ENCODE peak calls at places on chromosomes 11 and 22, in eight cellular contexts. One of them, this sample, is unnamed.

GRCh38 chr11:86116996-86117705 is 48.3 kb upstream of the PICALM start:
- DNase-seq in HCT116: no peak
- DNase-seq in keratinocyte: peak; percentile 25
- DNase-seq in mesenchymal stem cell: no peak
- DNase-seq in ovary: no peak
- DNase-seq in HAP-1: no peak
- DNase-seq in body of pancreas: no peak
- DNase-seq in effector memory CD4-positive, alpha-beta T cell: no peak
- DNase-seq in this sample: no peak

GRCh38 chr22:44326549-44326881 is 13.8 kb upstream of the SHISAL1 start:
- DNase-seq in HCT116: no peak
- DNase-seq in keratinocyte: no peak
- DNase-seq in mesenchymal stem cell: no peak
- DNase-seq in ovary: no peak
- DNase-seq in HAP-1: no peak
- DNase-seq in body of pancreas: no peak
- DNase-seq in effector memory CD4-positive, alpha-beta T cell: no peak
- DNase-seq in this sample: no peak

GRCh38 chr11:66710384-66710930 is 18.6 kb downstream of the SPTBN2 start:
- DNase-seq in HCT116: no peak
- DNase-seq in keratinocyte: no peak
- DNase-seq in mesenchymal stem cell: no peak
- DNase-seq in ovary: no peak
- DNase-seq in HAP-1: no peak
- DNase-seq in body of pancreas: no peak
- DNase-seq in effector memory CD4-positive, alpha-beta T cell: no peak
- DNase-seq in this sample: no peak

GRCh38 chr11:17347676-17348075 is 3.9 kb upstream of the NCR3LG1 start:
- DNase-seq in HCT116: no peak
- DNase-seq in keratinocyte: no peak
- DNase-seq in mesenchymal stem cell: no peak
- DNase-seq in ovary: no peak
- DNase-seq in HAP-1: no peak
- DNase-seq in body of pancreas: no peak
- DNase-seq in effector memory CD4-positive, alpha-beta T cell: no peak
- DNase-seq in this sample: no peak

GRCh38 chr11:4881860-4882500 is at the start of gene OR51T1:
- DNase-seq in HCT116: no peak
- DNase-seq in keratinocyte: no peak
- DNase-seq in mesenchymal stem cell: peak; percentile 16
- DNase-seq in ovary: no peak
- DNase-seq in HAP-1: no peak
- DNase-seq in body of pancreas: no peak
- DNase-seq in effector memory CD4-positive, alpha-beta T cell: no peak
- DNase-seq in this sample: no peak

GRCh38 chr11:92667446-92668165 is 301.8 kb upstream of the MTNR1B start:
- DNase-seq in HCT116: no peak
- DNase-seq in keratinocyte: no peak
- DNase-seq in mesenchymal stem cell: no peak
- DNase-seq in ovary: no peak
- DNase-seq in HAP-1: no peak
- DNase-seq in body of pancreas: no peak
- DNase-seq in effector memory CD4-positive, alpha-beta T cell: no peak
- DNase-seq in this sample: no peak

GRCh38 chr11:1919428-1920127 is at the start of gene TNNT3:
- DNase-seq in HCT116: no peak
- DNase-seq in keratinocyte: no peak
- DNase-seq in mesenchymal stem cell: no peak
- DNase-seq in ovary: no peak
- DNase-seq in HAP-1: no peak
- DNase-seq in body of pancreas: no peak
- DNase-seq in effector memory CD4-positive, alpha-beta T cell: no peak
- DNase-seq in this sample: no peak

GRCh38 chr22:40026641-40027040 is 31.9 kb downstream of the FAM83F start:
- DNase-seq in HCT116: no peak
- DNase-seq in keratinocyte: no peak
- DNase-seq in mesenchymal stem cell: no peak
- DNase-seq in ovary: no peak
- DNase-seq in HAP-1: no peak
- DNase-seq in body of pancreas: no peak
- DNase-seq in effector memory CD4-positive, alpha-beta T cell: no peak
- DNase-seq in this sample: no peak

GRCh38 chr11:118605116-118605867 is 2.1 kb upstream of the PHLDB1 start:
- DNase-seq in HCT116: no peak
- DNase-seq in keratinocyte: no peak
- DNase-seq in mesenchymal stem cell: peak; percentile 99
- DNase-seq in ovary: peak; percentile 87
- DNase-seq in HAP-1: no peak
- DNase-seq in body of pancreas: peak; percentile 41
- DNase-seq in effector memory CD4-positive, alpha-beta T cell: no peak
- DNase-seq in this sample: peak; percentile 85

GRCh38 chr22:22376352-22376706 is 131.7 kb downstream of the VPREB1 start:
- DNase-seq in HCT116: no peak
- DNase-seq in keratinocyte: no peak
- DNase-seq in mesenchymal stem cell: no peak
- DNase-seq in ovary: no peak
- DNase-seq in HAP-1: no peak
- DNase-seq in body of pancreas: no peak
- DNase-seq in effector memory CD4-positive, alpha-beta T cell: no peak
- DNase-seq in this sample: no peak

GRCh38 chr22:22375586-22376351 is 131.2 kb downstream of the VPREB1 start:
- DNase-seq in HCT116: no peak
- DNase-seq in keratinocyte: no peak
- DNase-seq in mesenchymal stem cell: no peak
- DNase-seq in ovary: no peak
- DNase-seq in HAP-1: no peak
- DNase-seq in body of pancreas: no peak
- DNase-seq in effector memory CD4-positive, alpha-beta T cell: no peak
- DNase-seq in this sample: no peak

GRCh38 chr22:22374579-22374978 is 130.0 kb downstream of the VPREB1 start:
- DNase-seq in HCT116: no peak
- DNase-seq in keratinocyte: no peak
- DNase-seq in mesenchymal stem cell: no peak
- DNase-seq in ovary: no peak
- DNase-seq in HAP-1: no peak
- DNase-seq in body of pancreas: no peak
- DNase-seq in effector memory CD4-positive, alpha-beta T cell: no peak
- DNase-seq in this sample: no peak

GRCh38 chr22:22378446-22379415 is 129.8 kb downstream of the ZNF280B start:
- DNase-seq in HCT116: no peak
- DNase-seq in keratinocyte: no peak
- DNase-seq in mesenchymal stem cell: no peak
- DNase-seq in ovary: no peak
- DNase-seq in HAP-1: no peak
- DNase-seq in body of pancreas: no peak
- DNase-seq in effector memory CD4-positive, alpha-beta T cell: no peak
- DNase-seq in this sample: no peak

GRCh38 chr22:22377335-22377734 is 131.2 kb downstream of the ZNF280B start:
- DNase-seq in HCT116: no peak
- DNase-seq in keratinocyte: no peak
- DNase-seq in mesenchymal stem cell: no peak
- DNase-seq in ovary: no peak
- DNase-seq in HAP-1: no peak
- DNase-seq in body of pancreas: no peak
- DNase-seq in effector memory CD4-positive, alpha-beta T cell: no peak
- DNase-seq in this sample: no peak
- H3K4me3 ChIP-seq in HCT116: no peak overlapping the region
- H3K4me3 ChIP-seq in keratinocyte: no peak overlapping the region
- H3K4me3 ChIP-seq in mesenchymal stem cell: no peak overlapping the region
- H3K4me3 ChIP-seq in ovary: no peak overlapping the region
- H3K4me3 ChIP-seq in HAP-1: no peak overlapping the region
- H3K4me3 ChIP-seq in body of pancreas: no peak overlapping the region
- H3K4me3 ChIP-seq in effector memory CD4-positive, alpha-beta T cell: no peak overlapping the region
- H3K4me3 ChIP-seq in this sample: no peak overlapping the region

DNA sequence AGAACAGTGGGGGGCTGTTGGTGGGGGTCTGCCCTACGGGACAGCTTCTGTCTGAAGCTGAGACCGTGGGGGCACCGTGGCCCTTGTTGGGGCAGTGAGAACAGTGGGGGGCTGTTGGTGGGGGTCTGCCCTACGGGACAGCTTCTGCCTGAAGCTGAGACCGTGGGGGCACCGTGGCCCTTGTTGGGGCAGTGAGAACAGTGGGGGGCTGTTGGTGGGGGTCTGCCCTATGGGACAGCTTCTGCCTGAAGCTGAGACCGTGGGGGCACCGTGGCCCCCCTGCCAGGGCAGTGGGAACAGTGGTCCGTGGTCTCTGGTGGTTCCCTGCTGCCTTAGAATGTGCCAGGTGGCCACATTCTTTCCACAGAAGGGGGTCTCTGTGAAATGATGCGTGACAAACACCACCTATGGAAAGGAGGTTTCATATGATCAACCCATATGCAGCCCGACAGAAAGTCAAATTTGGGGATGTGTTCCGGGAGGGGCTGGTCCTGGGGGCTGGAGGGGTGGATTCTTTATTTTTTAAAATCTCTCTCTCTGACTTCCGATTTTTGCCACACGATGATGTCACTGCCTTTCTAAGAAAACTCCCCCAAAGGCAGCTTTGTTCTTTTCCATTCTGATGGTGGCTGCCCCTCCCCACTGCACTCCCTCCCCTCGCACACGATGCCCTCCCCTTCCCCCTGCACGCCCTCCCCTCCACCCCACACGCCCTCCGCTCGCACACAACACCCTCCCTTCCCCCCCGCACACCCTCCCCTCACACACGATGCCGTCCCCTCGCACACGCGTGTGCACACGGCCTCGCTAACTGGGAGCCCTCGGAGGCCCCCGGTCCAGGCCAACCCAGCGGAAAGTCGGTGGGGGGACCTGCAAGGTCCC is 1186.5 kb downstream of the BRD1 start:
- DNase-seq in HCT116: no peak
- DNase-seq in keratinocyte: no peak
- DNase-seq in mesenchymal stem cell: no peak
- DNase-seq in ovary: peak; percentile 55
- DNase-seq in HAP-1: no peak
- DNase-seq in body of pancreas: no peak
- DNase-seq in effector memory CD4-positive, alpha-beta T cell: no peak
- DNase-seq in this sample: no peak
- H3K9me3 ChIP-seq in HCT116: no peaks in the 10 kb centered on the region
- H3K9me3 ChIP-seq in keratinocyte: peaks cover 25% of the 10 kb centered on the region
- H3K9me3 ChIP-seq in mesenchymal stem cell: no peaks in the 10 kb centered on the region
- H3K9me3 ChIP-seq in ovary: no peaks in the 10 kb centered on the region
- H3K9me3 ChIP-seq in HAP-1: no peaks in the 10 kb centered on the region
- H3K9me3 ChIP-seq in body of pancreas: no peaks in the 10 kb centered on the region
- H3K9me3 ChIP-seq in effector memory CD4-positive, alpha-beta T cell: no peaks in the 10 kb centered on the region
- H3K9me3 ChIP-seq in this sample: peaks cover 95% of the 10 kb centered on the region

GRCh38 chr22:19716829-19717105 is 2.5 kb downstream of the SEPTIN5 start:
- DNase-seq in HCT116: no peak
- DNase-seq in keratinocyte: no peak
- DNase-seq in mesenchymal stem cell: no peak
- DNase-seq in ovary: no peak
- DNase-seq in HAP-1: no peak
- DNase-seq in body of pancreas: no peak
- DNase-seq in effector memory CD4-positive, alpha-beta T cell: no peak
- DNase-seq in this sample: no peak

GRCh38 chr22:19719055-19719482 is 4.3 kb upstream of the GP1BB start:
- DNase-seq in HCT116: no peak
- DNase-seq in keratinocyte: no peak
- DNase-seq in mesenchymal stem cell: no peak
- DNase-seq in ovary: peak; percentile 60
- DNase-seq in HAP-1: no peak
- DNase-seq in body of pancreas: no peak
- DNase-seq in effector memory CD4-positive, alpha-beta T cell: no peak
- DNase-seq in this sample: no peak

GRCh38 chr22:19718255-19719054 is 4.2 kb downstream of the SEPTIN5 start:
- DNase-seq in HCT116: no peak
- DNase-seq in keratinocyte: no peak
- DNase-seq in mesenchymal stem cell: no peak
- DNase-seq in ovary: peak; percentile 61
- DNase-seq in HAP-1: no peak
- DNase-seq in body of pancreas: no peak
- DNase-seq in effector memory CD4-positive, alpha-beta T cell: no peak
- DNase-seq in this sample: no peak

GRCh38 chr22:19717181-19717580 is 2.9 kb downstream of the SEPTIN5 start:
- DNase-seq in HCT116: no peak
- DNase-seq in keratinocyte: no peak
- DNase-seq in mesenchymal stem cell: no peak
- DNase-seq in ovary: peak; percentile 42
- DNase-seq in HAP-1: no peak
- DNase-seq in body of pancreas: no peak
- DNase-seq in effector memory CD4-positive, alpha-beta T cell: no peak
- DNase-seq in this sample: no peak

DNA sequence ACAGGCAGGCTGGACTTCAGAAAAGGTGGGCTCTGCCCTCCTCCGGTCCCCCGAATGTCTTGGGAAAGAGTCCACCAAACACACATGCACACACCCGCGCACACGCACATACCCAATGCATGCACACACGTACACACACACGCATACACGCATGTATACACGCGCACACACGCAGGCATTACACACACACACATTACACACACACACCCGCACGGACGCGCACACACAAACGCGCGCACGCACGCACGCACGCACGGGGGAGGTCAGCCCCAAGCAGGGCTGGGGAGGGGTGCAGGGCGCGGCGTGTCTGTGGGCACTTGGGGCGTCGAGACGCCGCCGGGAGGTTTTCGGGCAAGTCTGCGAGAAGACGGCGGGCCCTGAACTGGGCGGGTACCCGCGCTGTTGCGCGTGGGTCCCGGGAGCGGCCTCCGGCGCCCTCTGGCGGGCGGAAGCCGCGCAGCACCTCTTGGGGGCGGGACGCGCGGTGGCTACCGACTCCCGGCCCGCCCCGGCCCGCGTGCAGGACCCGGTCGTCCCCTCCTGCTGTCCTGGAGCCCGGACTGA is 3.5 kb downstream of the SEPTIN5 start:
- DNase-seq in HCT116: no peak
- DNase-seq in keratinocyte: no peak
- DNase-seq in mesenchymal stem cell: peak; percentile 54
- DNase-seq in ovary: peak; percentile 80
- DNase-seq in HAP-1: peak; percentile 85
- DNase-seq in body of pancreas: peak; percentile 77
- DNase-seq in effector memory CD4-positive, alpha-beta T cell: peak; percentile 65
- DNase-seq in this sample: peak; percentile 7
- H3K27me3 ChIP-seq in HCT116: no peaks in the 10 kb centered on the region
- H3K27me3 ChIP-seq in keratinocyte: peaks cover 48% of the 10 kb centered on the region
- H3K27me3 ChIP-seq in mesenchymal stem cell: peaks cover 54% of the 10 kb centered on the region
- H3K27me3 ChIP-seq in ovary: no peaks in the 10 kb centered on the region
- H3K27me3 ChIP-seq in HAP-1: no peaks in the 10 kb centered on the region
- H3K27me3 ChIP-seq in body of pancreas: no peaks in the 10 kb centered on the region
- H3K27me3 ChIP-seq in effector memory CD4-positive, alpha-beta T cell: peaks cover 25% of the 10 kb centered on the region
- H3K27me3 ChIP-seq in this sample: peaks cover 4% of the 10 kb centered on the region

GRCh38 chr22:36236338-36237319 is 2.7 kb downstream of the APOL2 start:
- DNase-seq in HCT116: no peak
- DNase-seq in keratinocyte: no peak
- DNase-seq in mesenchymal stem cell: no peak
- DNase-seq in ovary: no peak
- DNase-seq in HAP-1: no peak
- DNase-seq in body of pancreas: no peak
- DNase-seq in effector memory CD4-positive, alpha-beta T cell: no peak
- DNase-seq in this sample: no peak
- H3K4me3 ChIP-seq in HCT116: no peak overlapping the region
- H3K4me3 ChIP-seq in keratinocyte: no peak overlapping the region
- H3K4me3 ChIP-seq in mesenchymal stem cell: peak overlapping the region; percentile 86
- H3K4me3 ChIP-seq in ovary: peak overlapping the region; percentile 48
- H3K4me3 ChIP-seq in HAP-1: no peak overlapping the region
- H3K4me3 ChIP-seq in body of pancreas: no peak overlapping the region
- H3K4me3 ChIP-seq in effector memory CD4-positive, alpha-beta T cell: no peak overlapping the region
- H3K4me3 ChIP-seq in this sample: no peak overlapping the region

This sample was measured in AG04450.